ENCODE peak calls at places on chromosomes 5 and 9, in ten cellular contexts. M, L, G, N, S, C, H, R, O and Y are unnamed samples.

GRCh38 chr5:60287174-60287771 is 393.7 kb upstream of the PDE4D start:
- DNase-seq in M (peak), L (no peak), G (peak), N (no peak), S (peak), C (peak), H (no peak), R (peak), O (no peak), Y (peak)

GRCh38 chr9:129584136-129584535 is 36.8 kb downstream of the C9orf50 start:
- DNase-seq in M (peak), L (peak), G (peak), N (no peak), S (no peak), C (peak), H (peak), R (peak), O (peak), Y (no peak)

GRCh38 chr5:3348576-3349535 is 246.8 kb upstream of the IRX1 start:
- DNase-seq in M (no peak), L (no peak), G (no peak), N (no peak), S (no peak), C (no peak), H (no peak), R (no peak), O (peak), Y (no peak)

GRCh38 chr5:133274597-133274935 is 222.8 kb downstream of the HSPA4 start:
- DNase-seq in M (no peak), L (no peak), G (peak), N (no peak), S (no peak), C (no peak), H (no peak), R (no peak), O (no peak), Y (no peak)

GRCh38 chr5:67693956-67694564 is 497.5 kb upstream of the CD180 start:
- DNase-seq in M (peak), L (no peak), G (no peak), N (no peak), S (no peak), C (peak), H (no peak), R (no peak), O (peak), Y (peak)

GRCh38 chr9:684950-685340 is 156.6 kb upstream of the DMRT1 start:
- DNase-seq in M (no peak), L (no peak), G (no peak), N (no peak), S (no peak), C (peak), H (no peak), R (no peak), O (no peak), Y (no peak)

GRCh38 chr9:125049212-125049611 is 94.1 kb downstream of the SCAI start:
- DNase-seq in M (no peak), L (no peak), G (no peak), N (no peak), S (no peak), C (peak), H (no peak), R (no peak), O (no peak), Y (no peak)

GRCh38 chr5:2153350-2153749 is 270.6 kb upstream of the IRX4 start:
- DNase-seq in M (no peak), L (no peak), G (no peak), N (no peak), S (no peak), C (no peak), H (no peak), R (no peak), O (no peak), Y (no peak)

GRCh38 chr9:135513351-135513846 is 7.8 kb upstream of the LCN1 start:
- DNase-seq in M (no peak), L (no peak), G (peak), N (no peak), S (no peak), C (no peak), H (no peak), R (no peak), O (peak), Y (no peak)